ENCODE peak calls at places on chromosome 17, in seven cellular contexts. S is mesendoderm, N is neuronal stem cell, A is IMR-90, F is H1, O is mesenchymal stem cell, J is trophoblast cell. X is an unnamed sample.

GRCh38 chr17:12730931-12731521 is 58.3 kb upstream of the ARHGAP44 start:
- DNase-seq in S (peak), N (no peak), A (peak), F (no peak), O (peak), J (peak), X (peak)

GRCh38 chr17:65455972-65456343 is 105.5 kb downstream of the AXIN2 start:
- DNase-seq in S (peak), N (no peak), A (peak), F (peak), O (no peak), J (no peak), X (peak)

GRCh38 chr17:41885733-41886132 is 20.5 kb upstream of the KLHL11 start:
- DNase-seq in S (peak), N (peak), A (no peak), F (no peak), O (no peak), J (no peak), X (no peak)

GRCh38 chr17:82234211-82235055 is 5.6 kb downstream of the SLC16A3 start:
- DNase-seq in S (no peak), N (no peak), A (no peak), F (no peak), O (no peak), J (peak), X (no peak)

GRCh38 chr17:75152971-75153853 is 1.1 kb downstream of the JPT1 start:
- DNase-seq in S (peak), N (no peak), A (peak), F (no peak), O (peak), J (peak), X (peak)

GRCh38 chr17:39194985-39195524 is 2.4 kb downstream of the CACNB1 start:
- DNase-seq in S (peak), N (peak), A (no peak), F (no peak), O (no peak), J (no peak), X (peak)

GRCh38 chr17:49546546-49547535 is 28.8 kb upstream of the NXPH3 start:
- DNase-seq in S (no peak), N (no peak), A (no peak), F (no peak), O (no peak), J (no peak), X (peak)

GRCh38 chr17:82956726-82957468 is 117.1 kb upstream of the ZNF750 start:
- DNase-seq in S (no peak), N (no peak), A (no peak), F (no peak), O (no peak), J (no peak), X (peak)

GRCh38 chr17:35449371-35449931 is 885 bp upstream of the SLFN13 start:
- DNase-seq in S (peak), N (peak), A (no peak), F (no peak), O (peak), J (peak), X (peak)

GRCh38 chr17:63944736-63945499 is 12.8 kb upstream of the CD79B start:
- DNase-seq in S (no peak), N (no peak), A (no peak), F (no peak), O (no peak), J (no peak), X (no peak)

GRCh38 chr17:62064791-62065563 is at the start of gene MED13:
- DNase-seq in S (peak), N (peak), A (peak), F (no peak), O (peak), J (peak), X (peak)

DNA sequence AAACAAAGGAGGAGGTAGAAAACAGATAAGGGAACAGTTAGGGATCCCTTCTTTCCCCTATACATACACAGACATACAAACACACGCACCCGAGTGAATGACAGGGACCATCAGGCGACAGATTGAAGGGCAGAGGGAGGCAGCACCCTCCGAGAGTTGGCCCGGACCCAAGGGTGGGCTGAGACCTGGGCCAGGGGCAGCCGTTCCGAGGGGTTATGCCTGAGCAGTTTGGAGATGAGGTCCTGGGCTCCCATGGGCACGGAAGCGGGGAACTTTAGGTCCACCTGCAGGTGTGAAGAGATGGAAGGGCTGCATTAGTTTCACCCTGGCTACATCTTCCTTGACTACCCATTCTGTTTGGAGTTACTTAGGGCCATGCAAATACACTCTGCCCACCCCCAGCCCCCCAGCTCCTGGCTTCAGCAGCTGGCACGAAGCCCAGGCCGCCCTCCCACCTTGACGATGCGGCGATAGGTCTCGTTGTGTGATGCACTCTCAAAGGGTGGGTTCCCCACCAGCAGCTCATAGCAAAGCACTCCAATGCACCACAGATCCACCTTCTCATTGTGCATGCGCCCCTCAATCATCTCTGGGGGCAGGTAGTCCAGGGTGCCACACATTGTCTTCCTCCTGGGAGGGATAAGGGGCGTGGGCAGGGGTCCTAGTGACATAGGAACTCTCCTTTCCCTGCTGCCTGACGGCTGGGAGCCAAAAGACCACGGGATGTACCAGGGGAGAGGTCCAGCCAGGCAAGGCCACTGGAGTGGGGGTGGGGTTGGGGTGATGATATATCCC is 5.4 kb downstream of the AURKB start:
- DNase-seq in S (no peak), N (no peak), A (no peak), F (no peak), O (no peak), J (no peak), X (no peak)
- H3K4ac ChIP-seq in S (no peak), N (no peak), A (no peak), F (no peak), O (no peak), J (no peak), X (no peak)

DNA sequence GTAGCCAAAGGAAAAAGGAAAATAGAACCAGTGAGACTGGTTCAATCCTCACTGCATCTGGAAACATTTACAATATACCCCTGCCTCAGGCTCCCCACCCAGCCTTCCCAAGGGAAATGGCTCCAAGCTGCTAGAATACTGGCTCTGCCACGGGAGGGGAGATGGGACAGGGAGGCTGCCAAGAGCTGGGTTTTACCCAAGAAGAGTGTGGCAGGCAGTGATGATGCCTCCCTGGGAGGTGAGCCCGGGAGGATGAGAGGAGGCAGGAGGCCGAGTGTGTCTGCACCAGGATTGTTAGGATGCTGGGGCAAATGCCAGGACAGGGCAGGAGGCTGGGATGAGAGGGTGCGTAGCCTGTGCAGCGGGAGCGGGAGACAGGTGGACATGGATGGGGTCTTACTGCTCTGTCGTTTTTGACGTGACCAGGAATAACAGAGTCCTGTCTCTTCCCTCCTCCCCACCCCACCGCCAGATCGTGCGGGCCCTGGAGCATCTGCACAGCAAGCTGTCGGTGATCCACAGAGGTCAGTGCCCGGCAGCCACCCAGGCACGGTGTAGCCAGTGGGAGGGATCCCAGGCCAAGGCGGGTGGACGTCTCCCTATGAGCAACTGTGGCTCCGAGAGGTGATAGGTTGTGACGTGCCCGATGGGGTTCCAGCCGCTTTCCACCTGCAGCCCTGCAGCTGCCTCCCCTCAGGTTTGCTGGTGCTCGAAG is 18.4 kb downstream of the MAP2K3 start:
- DNase-seq in S (no peak), N (no peak), A (no peak), F (no peak), O (no peak), J (no peak), X (no peak)
- H3K4ac ChIP-seq in S (no peak), N (no peak), A (no peak), F (no peak), O (no peak), J (no peak), X (no peak)

DNA sequence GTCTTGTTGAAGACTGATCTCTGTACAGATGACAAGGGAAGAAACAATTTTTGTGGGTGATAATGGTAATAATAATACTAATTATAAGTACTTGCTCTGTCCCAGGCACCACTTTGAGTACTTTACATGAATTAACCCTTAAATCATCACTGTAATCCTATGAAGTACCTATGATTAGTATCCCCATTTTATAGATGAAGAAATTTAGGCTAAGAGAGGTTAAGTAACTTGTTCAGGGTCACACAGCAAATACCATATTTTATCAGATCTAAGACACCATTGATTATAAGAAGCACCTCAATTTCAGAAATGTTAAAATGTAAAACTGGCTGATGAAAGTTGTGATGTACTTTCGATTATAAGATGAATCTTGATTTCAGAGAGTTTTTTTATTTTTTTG is 18.6 kb downstream of the TADA2A start:
- DNase-seq in S (no peak), N (no peak), A (no peak), F (no peak), O (no peak), J (no peak), X (no peak)
- H3K4ac ChIP-seq in S (no peak), N (no peak), A (no peak), F (no peak), O (no peak), J (no peak), X (no peak)

DNA sequence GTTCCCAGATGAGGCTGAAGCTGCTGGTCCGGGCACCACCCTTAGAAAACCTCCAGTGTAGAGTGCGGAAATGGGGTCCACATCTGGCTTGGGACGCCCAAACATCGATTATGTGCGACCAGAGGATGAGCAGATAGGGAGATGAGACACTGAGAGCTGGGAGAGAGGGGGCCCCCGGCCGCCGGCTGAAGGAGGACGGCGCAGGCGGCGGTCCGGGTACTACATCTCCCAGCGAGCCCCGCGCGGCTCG is 182 bp upstream of the SPECC1 start:
- DNase-seq in S (no peak), N (no peak), A (no peak), F (no peak), O (no peak), J (no peak), X (no peak)
- H3K4ac ChIP-seq in S (no peak), N (no peak), A (peak), F (no peak), O (no peak), J (no peak), X (no peak)

GRCh38 chr17:46769531-46770438 is 48.7 kb downstream of the WNT3 start:
- DNase-seq in S (no peak), N (no peak), A (no peak), F (no peak), O (no peak), J (no peak), X (peak)
- H3K4ac ChIP-seq in S (peak), N (peak), A (peak), F (no peak), O (no peak), J (no peak), X (no peak)

GRCh38 chr17:77429735-77429984 is 288.9 kb downstream of the SEC14L1 start:
- DNase-seq in S (no peak), N (no peak), A (no peak), F (no peak), O (no peak), J (no peak), X (no peak)
- H3K4ac ChIP-seq in S (no peak), N (no peak), A (peak), F (no peak), O (no peak), J (no peak), X (no peak)

GRCh38 chr17:7841309-7841621 is 7.2 kb downstream of the KDM6B start:
- DNase-seq in S (no peak), N (no peak), A (no peak), F (no peak), O (no peak), J (peak), X (no peak)

GRCh38 chr17:7840441-7840840 is 6.4 kb downstream of the KDM6B start:
- DNase-seq in S (no peak), N (no peak), A (no peak), F (no peak), O (no peak), J (no peak), X (no peak)

GRCh38 chr17:7840875-7841274 is 6.9 kb downstream of the KDM6B start:
- DNase-seq in S (no peak), N (no peak), A (no peak), F (no peak), O (no peak), J (no peak), X (no peak)

GRCh38 chr17:7839199-7839889 is 5.3 kb downstream of the KDM6B start:
- DNase-seq in S (no peak), N (no peak), A (no peak), F (no peak), O (peak), J (peak), X (no peak)

GRCh38 chr17:7839890-7840260 is 5.9 kb downstream of the KDM6B start:
- DNase-seq in S (no peak), N (no peak), A (peak), F (no peak), O (peak), J (no peak), X (no peak)
- H3K4ac ChIP-seq in S (no peak), N (no peak), A (no peak), F (no peak), O (no peak), J (peak), X (no peak)

X was measured in H9.